ENCODE peak calls at places on chromosomes 11 and 22, in six cellular contexts. One of them, this sample, is unnamed.

GRCh38 chr22:37745548-37746365 is 48.9 kb downstream of the TRIOBP start:
- DNase-seq in CD4-positive, alpha-beta T cell: peak
- DNase-seq in non-pigmented ciliary epithelial cell: no peak
- DNase-seq in GM13977: peak
- DNase-seq in NAMALWA: peak
- DNase-seq in iPS-NIHi11: peak
- DNase-seq in this sample: peak

GRCh38 chr11:113440816-113441215 is 34.4 kb downstream of the DRD2 start:
- DNase-seq in iPS-NIHi11: no peak
- DNase-seq in CD4-positive, alpha-beta T cell: no peak
- DNase-seq in NAMALWA: no peak
- DNase-seq in non-pigmented ciliary epithelial cell: no peak
- DNase-seq in GM13977: no peak
- DNase-seq in this sample: no peak

GRCh38 chr22:37484115-37485005 is 1.8 kb downstream of the MFNG start:
- DNase-seq in GM13977: peak
- DNase-seq in CD4-positive, alpha-beta T cell: peak
- DNase-seq in NAMALWA: peak
- DNase-seq in iPS-NIHi11: no peak
- DNase-seq in non-pigmented ciliary epithelial cell: no peak
- DNase-seq in this sample: peak

GRCh38 chr11:75949023-75949672 is 134.1 kb downstream of the UVRAG start:
- DNase-seq in NAMALWA: no peak
- DNase-seq in CD4-positive, alpha-beta T cell: no peak
- DNase-seq in GM13977: no peak
- DNase-seq in non-pigmented ciliary epithelial cell: no peak
- DNase-seq in iPS-NIHi11: no peak
- DNase-seq in this sample: no peak

GRCh38 chr11:9605742-9606141 is 32.3 kb downstream of the WEE1 start:
- DNase-seq in GM13977: no peak
- DNase-seq in non-pigmented ciliary epithelial cell: no peak
- DNase-seq in iPS-NIHi11: no peak
- DNase-seq in CD4-positive, alpha-beta T cell: no peak
- DNase-seq in NAMALWA: no peak
- DNase-seq in this sample: no peak

GRCh38 chr11:5369793-5370192 is 13.8 kb upstream of the OR51M1 start:
- DNase-seq in non-pigmented ciliary epithelial cell: no peak
- DNase-seq in GM13977: peak
- DNase-seq in iPS-NIHi11: no peak
- DNase-seq in NAMALWA: peak
- DNase-seq in CD4-positive, alpha-beta T cell: no peak
- DNase-seq in this sample: peak

GRCh38 chr11:93407777-93408401 is 77.3 kb downstream of the DEUP1 start:
- DNase-seq in NAMALWA: no peak
- DNase-seq in non-pigmented ciliary epithelial cell: no peak
- DNase-seq in CD4-positive, alpha-beta T cell: no peak
- DNase-seq in iPS-NIHi11: no peak
- DNase-seq in GM13977: no peak
- DNase-seq in this sample: no peak

GRCh38 chr22:43128928-43129424 is 14.2 kb downstream of the MCAT start:
- DNase-seq in iPS-NIHi11: peak
- DNase-seq in GM13977: peak
- DNase-seq in non-pigmented ciliary epithelial cell: no peak
- DNase-seq in NAMALWA: peak
- DNase-seq in CD4-positive, alpha-beta T cell: no peak
- DNase-seq in this sample: no peak

GRCh38 chr11:125165664-125166346 is 1.3 kb downstream of the PKNOX2 start:
- DNase-seq in CD4-positive, alpha-beta T cell: no peak
- DNase-seq in iPS-NIHi11: peak
- DNase-seq in NAMALWA: no peak
- DNase-seq in GM13977: peak
- DNase-seq in non-pigmented ciliary epithelial cell: no peak
- DNase-seq in this sample: no peak

GRCh38 chr11:79167510-79168188 is 273.2 kb downstream of the TENM4 start:
- DNase-seq in iPS-NIHi11: no peak
- DNase-seq in CD4-positive, alpha-beta T cell: no peak
- DNase-seq in GM13977: no peak
- DNase-seq in NAMALWA: no peak
- DNase-seq in non-pigmented ciliary epithelial cell: no peak
- DNase-seq in this sample: no peak

GRCh38 chr22:41418717-41419116 is 27.9 kb downstream of the TOB2 start:
- DNase-seq in CD4-positive, alpha-beta T cell: no peak
- DNase-seq in GM13977: no peak
- DNase-seq in iPS-NIHi11: no peak
- DNase-seq in non-pigmented ciliary epithelial cell: no peak
- DNase-seq in NAMALWA: no peak
- DNase-seq in this sample: no peak

GRCh38 chr11:67312187-67313021 is 9.1 kb downstream of the SSH3 start:
- DNase-seq in iPS-NIHi11: no peak
- DNase-seq in GM13977: no peak
- DNase-seq in NAMALWA: no peak
- DNase-seq in non-pigmented ciliary epithelial cell: no peak
- DNase-seq in CD4-positive, alpha-beta T cell: peak
- DNase-seq in this sample: no peak

GRCh38 chr11:94525933-94526332 is 13.7 kb downstream of the C11orf97 start:
- DNase-seq in GM13977: no peak
- DNase-seq in NAMALWA: no peak
- DNase-seq in non-pigmented ciliary epithelial cell: no peak
- DNase-seq in CD4-positive, alpha-beta T cell: no peak
- DNase-seq in iPS-NIHi11: peak
- DNase-seq in this sample: no peak

GRCh38 chr11:63839508-63840355 is 822 bp downstream of the MARK2 start:
- DNase-seq in NAMALWA: peak
- DNase-seq in iPS-NIHi11: no peak
- DNase-seq in GM13977: no peak
- DNase-seq in non-pigmented ciliary epithelial cell: no peak
- DNase-seq in CD4-positive, alpha-beta T cell: no peak
- DNase-seq in this sample: peak

GRCh38 chr11:6646631-6647281 is 8.9 kb downstream of the DCHS1 start:
- DNase-seq in GM13977: peak
- DNase-seq in NAMALWA: peak
- DNase-seq in iPS-NIHi11: no peak
- DNase-seq in non-pigmented ciliary epithelial cell: no peak
- DNase-seq in CD4-positive, alpha-beta T cell: peak
- DNase-seq in this sample: peak

GRCh38 chr11:28108909-28109308 is 721 bp downstream of the METTL15 start:
- DNase-seq in iPS-NIHi11: no peak
- DNase-seq in NAMALWA: peak
- DNase-seq in GM13977: no peak
- DNase-seq in CD4-positive, alpha-beta T cell: no peak
- DNase-seq in non-pigmented ciliary epithelial cell: no peak
- DNase-seq in this sample: no peak

GRCh38 chr11:120912504-120912903 is 111.4 kb upstream of the TBCEL start:
- DNase-seq in non-pigmented ciliary epithelial cell: peak
- DNase-seq in CD4-positive, alpha-beta T cell: no peak
- DNase-seq in NAMALWA: peak
- DNase-seq in GM13977: peak
- DNase-seq in iPS-NIHi11: peak
- DNase-seq in this sample: peak

GRCh38 chr11:37449146-37449545 is 851.1 kb upstream of the RAG2 start:
- DNase-seq in CD4-positive, alpha-beta T cell: no peak
- DNase-seq in GM13977: no peak
- DNase-seq in NAMALWA: peak
- DNase-seq in non-pigmented ciliary epithelial cell: peak
- DNase-seq in iPS-NIHi11: peak
- DNase-seq in this sample: peak

GRCh38 chr11:134613646-134614045 is 201.6 kb upstream of the B3GAT1 start:
- DNase-seq in iPS-NIHi11: no peak
- DNase-seq in GM13977: no peak
- DNase-seq in non-pigmented ciliary epithelial cell: no peak
- DNase-seq in NAMALWA: no peak
- DNase-seq in CD4-positive, alpha-beta T cell: no peak
- DNase-seq in this sample: no peak

GRCh38 chr22:38348751-38349496 is 31.7 kb upstream of the CSNK1E start:
- DNase-seq in CD4-positive, alpha-beta T cell: no peak
- DNase-seq in non-pigmented ciliary epithelial cell: no peak
- DNase-seq in iPS-NIHi11: peak
- DNase-seq in GM13977: no peak
- DNase-seq in NAMALWA: no peak
- DNase-seq in this sample: no peak

GRCh38 chr22:33492210-33492651 is 428.0 kb downstream of the LARGE1 start:
- DNase-seq in NAMALWA: no peak
- DNase-seq in GM13977: no peak
- DNase-seq in non-pigmented ciliary epithelial cell: no peak
- DNase-seq in iPS-NIHi11: peak
- DNase-seq in CD4-positive, alpha-beta T cell: no peak
- DNase-seq in this sample: peak

GRCh38 chr11:103367650-103368049 is 258.4 kb downstream of the DYNC2H1 start:
- DNase-seq in non-pigmented ciliary epithelial cell: no peak
- DNase-seq in GM13977: no peak
- DNase-seq in iPS-NIHi11: no peak
- DNase-seq in CD4-positive, alpha-beta T cell: no peak
- DNase-seq in NAMALWA: no peak
- DNase-seq in this sample: no peak

GRCh38 chr11:123111465-123111864 is 49.5 kb upstream of the HSPA8 start:
- DNase-seq in non-pigmented ciliary epithelial cell: no peak
- DNase-seq in CD4-positive, alpha-beta T cell: no peak
- DNase-seq in iPS-NIHi11: peak
- DNase-seq in NAMALWA: peak
- DNase-seq in GM13977: peak
- DNase-seq in this sample: peak

GRCh38 chr11:94832604-94833238 is 64.6 kb downstream of the AMOTL1 start:
- DNase-seq in NAMALWA: no peak
- DNase-seq in CD4-positive, alpha-beta T cell: no peak
- DNase-seq in iPS-NIHi11: no peak
- DNase-seq in GM13977: no peak
- DNase-seq in non-pigmented ciliary epithelial cell: no peak
- DNase-seq in this sample: no peak

GRCh38 chr22:50529416-50530279 is at the start of gene TYMP:
- DNase-seq in iPS-NIHi11: no peak
- DNase-seq in CD4-positive, alpha-beta T cell: peak
- DNase-seq in NAMALWA: no peak
- DNase-seq in GM13977: peak
- DNase-seq in non-pigmented ciliary epithelial cell: no peak
- DNase-seq in this sample: peak

GRCh38 chr11:56841210-56841810 is 92.8 kb upstream of the OR9G4 start:
- DNase-seq in NAMALWA: peak
- DNase-seq in GM13977: peak
- DNase-seq in non-pigmented ciliary epithelial cell: peak
- DNase-seq in iPS-NIHi11: peak
- DNase-seq in CD4-positive, alpha-beta T cell: no peak
- DNase-seq in this sample: peak

GRCh38 chr11:86678823-86679222 is 6.4 kb upstream of the ME3 start:
- DNase-seq in non-pigmented ciliary epithelial cell: peak
- DNase-seq in iPS-NIHi11: no peak
- DNase-seq in NAMALWA: no peak
- DNase-seq in CD4-positive, alpha-beta T cell: no peak
- DNase-seq in GM13977: no peak
- DNase-seq in this sample: no peak

GRCh38 chr11:77093056-77093891 is 9.4 kb upstream of the OMP start:
- DNase-seq in NAMALWA: no peak
- DNase-seq in iPS-NIHi11: no peak
- DNase-seq in CD4-positive, alpha-beta T cell: no peak
- DNase-seq in non-pigmented ciliary epithelial cell: no peak
- DNase-seq in GM13977: no peak
- DNase-seq in this sample: no peak

GRCh38 chr11:7278314-7278917 is 26.7 kb downstream of the SYT9 start:
- DNase-seq in CD4-positive, alpha-beta T cell: no peak
- DNase-seq in non-pigmented ciliary epithelial cell: peak
- DNase-seq in NAMALWA: peak
- DNase-seq in GM13977: peak
- DNase-seq in iPS-NIHi11: peak
- DNase-seq in this sample: peak

GRCh38 chr22:39462443-39463147 is 5.8 kb downstream of the MGAT3 start:
- DNase-seq in GM13977: peak
- DNase-seq in iPS-NIHi11: peak
- DNase-seq in CD4-positive, alpha-beta T cell: no peak
- DNase-seq in NAMALWA: no peak
- DNase-seq in non-pigmented ciliary epithelial cell: no peak
- DNase-seq in this sample: peak

GRCh38 chr11:798093-798713 is at the start of gene SLC25A22:
- DNase-seq in CD4-positive, alpha-beta T cell: peak
- DNase-seq in non-pigmented ciliary epithelial cell: no peak
- DNase-seq in GM13977: peak
- DNase-seq in NAMALWA: peak
- DNase-seq in iPS-NIHi11: peak
- DNase-seq in this sample: peak

GRCh38 chr11:14308114-14308896 is 50.7 kb downstream of the RRAS2 start:
- DNase-seq in CD4-positive, alpha-beta T cell: no peak
- DNase-seq in iPS-NIHi11: peak
- DNase-seq in NAMALWA: peak
- DNase-seq in GM13977: peak
- DNase-seq in non-pigmented ciliary epithelial cell: no peak
- DNase-seq in this sample: peak

GRCh38 chr22:44337658-44338004 is 24.9 kb upstream of the SHISAL1 start:
- DNase-seq in NAMALWA: no peak
- DNase-seq in non-pigmented ciliary epithelial cell: no peak
- DNase-seq in GM13977: no peak
- DNase-seq in CD4-positive, alpha-beta T cell: no peak
- DNase-seq in iPS-NIHi11: peak
- DNase-seq in this sample: no peak

GRCh38 chr22:26593763-26594162 is 3.8 kb upstream of the TPST2 start:
- DNase-seq in NAMALWA: no peak
- DNase-seq in iPS-NIHi11: no peak
- DNase-seq in GM13977: no peak
- DNase-seq in CD4-positive, alpha-beta T cell: no peak
- DNase-seq in non-pigmented ciliary epithelial cell: no peak
- DNase-seq in this sample: no peak

GRCh38 chr11:41461057-41461681 is 1.7 kb upstream of the LRRC4C start:
- DNase-seq in non-pigmented ciliary epithelial cell: no peak
- DNase-seq in iPS-NIHi11: no peak
- DNase-seq in CD4-positive, alpha-beta T cell: no peak
- DNase-seq in NAMALWA: peak
- DNase-seq in GM13977: no peak
- DNase-seq in this sample: peak

GRCh38 chr22:27885977-27886842 is 32.8 kb downstream of the PITPNB start:
- DNase-seq in iPS-NIHi11: peak
- DNase-seq in CD4-positive, alpha-beta T cell: peak
- DNase-seq in GM13977: peak
- DNase-seq in non-pigmented ciliary epithelial cell: peak
- DNase-seq in NAMALWA: peak
- DNase-seq in this sample: peak